ENCODE peak calls at places on chromosomes 7 and 10, in four cellular contexts. M, L, P and A are unnamed samples.
A peak's percentile ranks its signal among the peaks of the same experiment; 100 is the strongest.

GRCh38 chr10:133614830-133615580 is 11.6 kb downstream of the FRG2B start:
- DNase-seq in M (no peak), L (no peak), P (no peak), A (no peak)

GRCh38 chr7:1806354-1806753 is 136.3 kb downstream of the ELFN1 start:
- DNase-seq in M (no peak), L (no peak), P (no peak), A (no peak)

GRCh38 chr10:92363498-92363897 is 72.5 kb downstream of the MARCHF5 start:
- DNase-seq in M (no peak), L (no peak), P (no peak), A (no peak)

GRCh38 chr7:5997210-5997808 is 11.5 kb downstream of the PMS2 start:
- DNase-seq in M (peak; percentile 74), L (no peak), P (no peak), A (peak; percentile 67)

GRCh38 chr10:13709931-13710690 is 123.3 kb downstream of the PRPF18 start:
- DNase-seq in M (no peak), L (no peak), P (no peak), A (no peak)

GRCh38 chr10:11813855-11814557 is 9.2 kb upstream of the PROSER2 start:
- DNase-seq in M (no peak), L (no peak), P (no peak), A (no peak)

GRCh38 chr7:18900801-18901200 is 216.6 kb downstream of the TWIST1 start:
- DNase-seq in M (no peak), L (no peak), P (no peak), A (no peak)

GRCh38 chr10:103855424-103855823 is at the start of gene SH3PXD2A:
- DNase-seq in M (peak; percentile 94), L (no peak), P (no peak), A (peak; percentile 72)

GRCh38 chr10:17795807-17796596 is 13.1 kb upstream of the MRC1 start:
- DNase-seq in M (no peak), L (no peak), P (no peak), A (no peak)

GRCh38 chr10:68406111-68406814 is 814 bp downstream of the RUFY2 start:
- DNase-seq in M (peak; percentile 84), L (no peak), P (no peak), A (peak; percentile 82)

GRCh38 chr10:10865303-10865702 is 152.4 kb upstream of the CELF2 start:
- DNase-seq in M (no peak), L (no peak), P (no peak), A (no peak)

GRCh38 chr7:46145412-46145811 is 224.3 kb upstream of the IGFBP3 start:
- DNase-seq in M (no peak), L (no peak), P (peak; percentile 47), A (peak; percentile 92)

GRCh38 chr7:100465702-100466311 is 1.7 kb upstream of the SPACDR start:
- DNase-seq in M (peak; percentile 98), L (no peak), P (no peak), A (peak; percentile 87)

GRCh38 chr7:19677201-19677600 is 31.6 kb downstream of the POLR1F start:
- DNase-seq in M (no peak), L (no peak), P (no peak), A (no peak)

GRCh38 chr7:99331002-99331401 is 5.3 kb downstream of the ARPC1A start:
- DNase-seq in M (no peak), L (no peak), P (no peak), A (no peak)

GRCh38 chr10:51010977-51011376 is 63.3 kb upstream of the PRKG1 start:
- DNase-seq in M (peak; percentile 42), L (peak; percentile 31), P (peak; percentile 13), A (peak; percentile 71)

GRCh38 chr10:117967149-117967548 is 79.6 kb downstream of the RAB11FIP2 start:
- DNase-seq in M (no peak), L (no peak), P (no peak), A (no peak)

GRCh38 chr10:76547352-76547972 is 1090.1 kb downstream of the KCNMA1 start:
- DNase-seq in M (peak; percentile 60), L (peak; percentile 64), P (peak; percentile 38), A (peak; percentile 93)

GRCh38 chr10:84548869-84549268 is 220.5 kb downstream of the CCSER2 start:
- DNase-seq in M (no peak), L (no peak), P (no peak), A (peak; percentile 82)

GRCh38 chr7:74206589-74207120 is 3.2 kb upstream of the LAT2 start:
- DNase-seq in M (peak; percentile 94), L (peak; percentile 42), P (peak; percentile 65), A (peak; percentile 89)

GRCh38 chr7:128710391-128710930 is 28.7 kb upstream of the CALU start:
- DNase-seq in M (no peak), L (no peak), P (no peak), A (no peak)

GRCh38 chr10:91046891-91047290 is 126.0 kb upstream of the ANKRD1 start:
- DNase-seq in M (no peak), L (no peak), P (no peak), A (no peak)

GRCh38 chr7:64768824-64769223 is 25.4 kb upstream of the ZNF138 start:
- DNase-seq in M (no peak), L (no peak), P (no peak), A (no peak)

GRCh38 chr7:33050425-33051318 is 11.9 kb downstream of the NT5C3A start:
- DNase-seq in M (peak; percentile 51), L (peak; percentile 13), P (no peak), A (peak; percentile 45)

GRCh38 chr7:15921576-15921975 is 235.1 kb upstream of the MEOX2 start:
- DNase-seq in M (no peak), L (no peak), P (no peak), A (no peak)

GRCh38 chr10:76071638-76072317 is 640.4 kb downstream of the LRMDA start:
- DNase-seq in M (no peak), L (no peak), P (no peak), A (no peak)

GRCh38 chr10:21831986-21832735 is 171.4 kb downstream of the DNAJC1 start:
- DNase-seq in M (no peak), L (no peak), P (no peak), A (no peak)

GRCh38 chr10:48526371-48526821 is 78.5 kb downstream of the ARHGAP22 start:
- DNase-seq in M (no peak), L (no peak), P (no peak), A (no peak)

GRCh38 chr10:15744217-15744865 is 24.6 kb upstream of the ITGA8 start:
- DNase-seq in M (peak; percentile 37), L (peak; percentile 66), P (peak; percentile 13), A (peak; percentile 92)

GRCh38 chr10:11170993-11171416 is 153.3 kb downstream of the CELF2 start:
- DNase-seq in M (no peak), L (no peak), P (no peak), A (no peak)

GRCh38 chr7:26375604-26376207 is 84.0 kb downstream of the SNX10 start:
- DNase-seq in M (no peak), L (no peak), P (no peak), A (peak; percentile 72)

GRCh38 chr10:111207525-111207924 is 130.7 kb downstream of the ADRA2A start:
- DNase-seq in M (peak; percentile 5), L (no peak), P (no peak), A (peak; percentile 28)

GRCh38 chr10:46239999-46240683 is 46.7 kb upstream of the ANTXRL start:
- DNase-seq in M (no peak), L (no peak), P (no peak), A (no peak)

GRCh38 chr7:98539865-98540264 is 77.2 kb upstream of the NPTX2 start:
- DNase-seq in M (no peak), L (no peak), P (no peak), A (peak; percentile 14)

GRCh38 chr7:158865462-158865922 is 9.1 kb downstream of the DYNC2I1 start:
- DNase-seq in M (no peak), L (no peak), P (no peak), A (no peak)

GRCh38 chr10:80600251-80600650 is 62.5 kb downstream of the SH2D4B start:
- DNase-seq in M (no peak), L (no peak), P (no peak), A (no peak)

GRCh38 chr7:146115665-146116451 is 743 bp upstream of the CNTNAP2 start:
- DNase-seq in M (peak; percentile 86), L (no peak), P (no peak), A (peak; percentile 93)

GRCh38 chr10:113563306-113564088 is 10.6 kb downstream of the HABP2 start:
- DNase-seq in M (peak; percentile 82), L (peak; percentile 52), P (peak; percentile 43), A (peak; percentile 89)

GRCh38 chr7:130838738-130839137 is 104.7 kb upstream of the KLF14 start:
- DNase-seq in M (no peak), L (peak; percentile 91), P (peak; percentile 92), A (no peak)

GRCh38 chr10:114367041-114367675 is 37.1 kb downstream of the AFAP1L2 start:
- DNase-seq in M (no peak), L (no peak), P (no peak), A (no peak)

GRCh38 chr10:71630168-71630567 is 89.4 kb downstream of the C10orf105 start:
- DNase-seq in M (no peak), L (no peak), P (no peak), A (no peak)

GRCh38 chr10:71631007-71631859 is 88.3 kb downstream of the C10orf105 start:
- DNase-seq in M (peak; percentile 65), L (no peak), P (no peak), A (peak; percentile 72)

GRCh38 chr10:71632896-71633600 is 86.5 kb downstream of the C10orf105 start:
- DNase-seq in M (no peak), L (no peak), P (no peak), A (no peak)

GRCh38 chr10:71633935-71634334 is 85.6 kb downstream of the C10orf105 start:
- DNase-seq in M (peak; percentile 62), L (no peak), P (no peak), A (no peak)

GRCh38 chr10:71632200-71632820 is 87.3 kb downstream of the C10orf105 start:
- DNase-seq in M (no peak), L (no peak), P (no peak), A (no peak)
- H3K4me1 ChIP-seq in M (peaks cover 16% of the 10 kb centered on the region), L (no peaks in the 10 kb centered on the region), P (no peaks in the 10 kb centered on the region), A (peaks cover 48% of the 10 kb centered on the region)

GRCh38 chr10:67141300-67141699 is 215.5 kb downstream of the LRRTM3 start:
- DNase-seq in M (no peak), L (no peak), P (no peak), A (no peak)
- TF ChIP-seq REST in M (no peak), L (no peak), P (no peak), A (no peak)

GRCh38 chr7:134452419-134452827 is 6.5 kb downstream of the AKR1B1 start:
- DNase-seq in M (no peak), L (no peak), P (no peak), A (no peak)
- H3K4me1 ChIP-seq in M (peaks cover 8% of the 10 kb centered on the region), L (peaks cover 5% of the 10 kb centered on the region), P (no peaks in the 10 kb centered on the region), A (no peaks in the 10 kb centered on the region)

DNA sequence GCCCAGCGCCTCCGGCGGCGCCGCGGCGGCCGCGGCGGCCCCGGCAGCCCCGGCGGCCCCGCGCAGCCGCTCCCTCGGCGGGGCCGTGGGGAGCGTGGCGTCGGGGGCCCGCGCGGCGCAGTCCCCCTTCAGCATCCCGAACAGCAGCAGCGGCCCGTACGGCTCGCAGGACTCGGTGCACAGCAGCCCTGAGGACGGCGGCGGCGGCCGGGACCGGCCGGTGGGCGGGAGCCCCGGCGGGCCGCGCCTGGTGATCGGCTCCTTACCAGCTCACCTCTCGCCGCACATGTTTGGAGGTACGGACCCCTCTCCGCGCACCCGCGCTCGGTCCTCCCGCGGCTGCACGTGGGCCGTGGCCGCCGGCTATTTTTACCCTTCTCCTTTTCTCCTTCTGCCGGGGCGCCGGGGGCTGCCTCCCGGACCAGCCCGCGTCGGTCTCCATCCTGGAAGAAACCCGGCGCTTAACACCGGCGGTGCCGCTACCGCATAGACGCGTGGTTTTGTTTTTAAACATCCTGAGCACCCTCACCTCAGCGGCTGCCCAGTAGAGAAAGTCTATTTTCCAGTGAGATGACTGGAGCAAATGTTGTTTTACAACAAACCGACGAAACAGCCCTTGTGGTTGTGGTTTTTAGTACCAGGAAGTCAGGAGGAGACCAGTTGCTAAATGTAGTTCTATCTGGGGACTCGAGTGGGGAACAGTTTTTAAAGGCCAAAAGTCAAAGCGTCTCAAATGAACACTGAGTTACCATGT is 1.3 kb downstream of the ZNRF2 start:
- DNase-seq in M (peak; percentile 73), L (no peak), P (no peak), A (peak; percentile 63)
- TF ChIP-seq REST in M (no peak), L (no peak), P (no peak), A (no peak)